ENCODE peak calls at places on chromosomes 5 and 9, in nine cellular contexts. P is retinal pigment epithelial cell; J is HCEC 1CT; U is DMS153; C is astrocyte of the spinal cord; S is AG09309; E is left lung; H is stimulated activated naive CD4-positive, alpha-beta T cell; D is astrocyte. M is an unnamed sample.

GRCh38 chr9:78115073-78115472 is 83.5 kb upstream of the GNAQ start:
- DNase-seq in P (no peak), J (no peak), U (no peak), C (no peak), S (no peak), E (no peak), H (no peak), D (no peak), M (no peak)

GRCh38 chr5:173786296-173787187 is 101.6 kb upstream of the CPEB4 start:
- DNase-seq in P (no peak), J (no peak), U (no peak), C (no peak), S (no peak), E (no peak), H (no peak), D (no peak), M (no peak)

GRCh38 chr5:179237770-179238627 is 107.3 kb downstream of the ADAMTS2 start:
- DNase-seq in P (no peak), J (no peak), U (no peak), C (no peak), S (no peak), E (no peak), H (no peak), D (no peak), M (no peak)

GRCh38 chr9:135046156-135047025 is 41.1 kb upstream of the OLFM1 start:
- DNase-seq in P (no peak), J (no peak), U (no peak), C (no peak), S (no peak), E (peak; percentile 34), H (no peak), D (no peak), M (no peak)

GRCh38 chr5:163347671-163348070 is 89.7 kb upstream of the CCNG1 start:
- DNase-seq in P (peak; percentile 24), J (peak; percentile 24), U (no peak), C (peak; percentile 72), S (peak; percentile 10), E (no peak), H (peak; percentile 0), D (peak; percentile 26), M (peak; percentile 54)

GRCh38 chr9:125631391-125632085 is 75.5 kb downstream of the MAPKAP1 start:
- DNase-seq in P (no peak), J (peak; percentile 68), U (no peak), C (peak; percentile 67), S (no peak), E (no peak), H (no peak), D (peak; percentile 58), M (peak; percentile 45)

GRCh38 chr5:177447611-177448243 is 1.1 kb downstream of the PRR7 start:
- DNase-seq in P (peak; percentile 85), J (peak; percentile 83), U (peak; percentile 8), C (peak; percentile 84), S (no peak), E (peak; percentile 84), H (no peak), D (peak; percentile 60), M (no peak)

GRCh38 chr5:142096382-142096781 is 12.2 kb upstream of the NDFIP1 start:
- DNase-seq in P (no peak), J (no peak), U (no peak), C (no peak), S (no peak), E (no peak), H (no peak), D (no peak), M (no peak)

GRCh38 chr9:69649566-69650260 is 22.5 kb downstream of the APBA1 start:
- DNase-seq in P (no peak), J (peak; percentile 64), U (no peak), C (peak; percentile 16), S (peak; percentile 21), E (no peak), H (no peak), D (peak; percentile 70), M (no peak)

GRCh38 chr5:36535390-36535789 is 71.0 kb upstream of the SLC1A3 start:
- DNase-seq in P (no peak), J (no peak), U (no peak), C (no peak), S (no peak), E (no peak), H (no peak), D (no peak), M (no peak)

GRCh38 chr5:72860499-72860898 is 44.0 kb downstream of the TNPO1 start:
- DNase-seq in P (peak; percentile 49), J (peak; percentile 68), U (no peak), C (peak; percentile 49), S (peak; percentile 44), E (peak; percentile 17), H (no peak), D (peak; percentile 81), M (no peak)

GRCh38 chr5:154391788-154392187 is 54.0 kb upstream of the SAP30L start:
- DNase-seq in P (no peak), J (no peak), U (no peak), C (no peak), S (no peak), E (no peak), H (no peak), D (no peak), M (no peak)

GRCh38 chr9:6911901-6912650 is 154.3 kb downstream of the KDM4C start:
- DNase-seq in P (no peak), J (no peak), U (no peak), C (no peak), S (no peak), E (no peak), H (no peak), D (no peak), M (no peak)

GRCh38 chr5:134575316-134575715 is 49.8 kb downstream of the JADE2 start:
- DNase-seq in P (no peak), J (no peak), U (no peak), C (no peak), S (no peak), E (no peak), H (no peak), D (no peak), M (no peak)

GRCh38 chr9:134181648-134182034 is 17.3 kb upstream of the RNU6ATAC start:
- DNase-seq in P (no peak), J (no peak), U (no peak), C (no peak), S (no peak), E (no peak), H (no peak), D (no peak), M (no peak)

GRCh38 chr9:116975119-116975518 is 288.0 kb downstream of the TRIM32 start:
- DNase-seq in P (no peak), J (no peak), U (no peak), C (no peak), S (no peak), E (no peak), H (no peak), D (no peak), M (no peak)

GRCh38 chr9:6086006-6086655 is 70.7 kb upstream of the RANBP6 start:
- DNase-seq in P (no peak), J (no peak), U (no peak), C (peak; percentile 14), S (no peak), E (no peak), H (no peak), D (peak; percentile 8), M (no peak)

GRCh38 chr9:108761530-108762347 is 94.0 kb downstream of the ACTL7B start:
- DNase-seq in P (no peak), J (peak; percentile 38), U (peak; percentile 43), C (peak; percentile 50), S (no peak), E (no peak), H (no peak), D (peak; percentile 13), M (peak; percentile 22)

M was measured in SK-N-DZ.